ENCODE peak calls at places on chromosome 4, in seven cellular contexts. U is coronary artery, Q is left ventricle myocardium inferior, X is thoracic aorta, T is uterus, S is fibroblast of mammary gland, L is tibial artery. I is an unnamed sample.

GRCh38 chr4:10529256-10529890 is 72.1 kb upstream of the ZNF518B start:
- DNase-seq in X (no peak), T (no peak), U (no peak), Q (no peak), S (no peak), L (no peak), I (no peak)

GRCh38 chr4:5990446-5991160 is 27.6 kb downstream of the C4orf50 start:
- DNase-seq in Q (no peak), L (no peak), S (no peak), X (no peak), T (no peak), U (peak), I (no peak)

GRCh38 chr4:41287005-41287404 is 30.3 kb downstream of the UCHL1 start:
- DNase-seq in S (peak), Q (no peak), X (no peak), T (no peak), L (no peak), U (no peak), I (no peak)

GRCh38 chr4:54548831-54549460 is 108.8 kb upstream of the KIT start:
- DNase-seq in L (no peak), X (no peak), Q (no peak), T (no peak), U (no peak), S (no peak), I (no peak)

GRCh38 chr4:99100876-99101275 is 12.3 kb upstream of the ADH5 start:
- DNase-seq in X (no peak), L (no peak), U (no peak), S (no peak), T (no peak), Q (no peak), I (no peak)

GRCh38 chr4:54063224-54063623 is 1.2 kb downstream of the CHIC2 start:
- DNase-seq in X (no peak), Q (no peak), U (no peak), T (no peak), S (peak), L (no peak), I (peak)

GRCh38 chr4:145390566-145390965 is 91.1 kb upstream of the SMAD1 start:
- DNase-seq in S (no peak), X (no peak), U (no peak), T (no peak), L (no peak), Q (no peak), I (no peak)

GRCh38 chr4:25815586-25815985 is 47.2 kb downstream of the SEL1L3 start:
- DNase-seq in U (peak), T (no peak), Q (no peak), X (no peak), L (no peak), S (peak), I (no peak)

GRCh38 chr4:47774078-47774477 is 63.8 kb downstream of the CORIN start:
- DNase-seq in X (no peak), S (no peak), T (no peak), L (no peak), Q (no peak), U (no peak), I (no peak)

GRCh38 chr4:176498857-176499256 is 179.1 kb downstream of the SPCS3 start:
- DNase-seq in L (no peak), S (no peak), Q (no peak), X (no peak), U (no peak), T (no peak), I (no peak)

GRCh38 chr4:24853142-24853541 is 57.8 kb downstream of the SOD3 start:
- DNase-seq in U (no peak), Q (no peak), L (no peak), X (no peak), S (no peak), T (no peak), I (no peak)

GRCh38 chr4:8191136-8191747 is 7.8 kb upstream of the SH3TC1 start:
- DNase-seq in S (peak), X (no peak), L (peak), T (peak), U (peak), Q (peak), I (no peak)

GRCh38 chr4:69546121-69546520 is 50.4 kb upstream of the UGT2B4 start:
- DNase-seq in Q (no peak), U (no peak), X (no peak), S (peak), T (no peak), L (no peak), I (no peak)

GRCh38 chr4:52102587-52102986 is 51.5 kb downstream of the SPATA18 start:
- DNase-seq in Q (no peak), T (no peak), U (no peak), X (no peak), L (no peak), S (peak), I (no peak)

GRCh38 chr4:177339794-177340374 is 30.2 kb downstream of the NEIL3 start:
- DNase-seq in T (no peak), X (no peak), L (no peak), U (no peak), S (peak), Q (no peak), I (no peak)

GRCh38 chr4:44985152-44985551 is 258.8 kb upstream of the GNPDA2 start:
- DNase-seq in S (no peak), Q (no peak), X (no peak), L (no peak), U (no peak), T (no peak), I (no peak)

GRCh38 chr4:80781436-80781835 is 249.1 kb upstream of the BMP3 start:
- DNase-seq in Q (no peak), L (no peak), U (no peak), X (no peak), T (no peak), S (no peak), I (no peak)

GRCh38 chr4:25012671-25013070 is 18.1 kb downstream of the LGI2 start:
- DNase-seq in T (peak), L (no peak), U (no peak), Q (no peak), X (no peak), S (no peak), I (no peak)

GRCh38 chr4:114417214-114417613 is 181.4 kb upstream of the UGT8 start:
- DNase-seq in T (no peak), Q (no peak), U (no peak), X (no peak), L (no peak), S (no peak), I (no peak)

GRCh38 chr4:26529479-26529878 is 39.2 kb upstream of the CCKAR start:
- DNase-seq in T (no peak), U (no peak), S (no peak), L (no peak), X (no peak), Q (no peak), I (no peak)

GRCh38 chr4:51843309-51844156 is 580 bp downstream of the DCUN1D4 start:
- DNase-seq in S (peak), L (peak), Q (peak), U (peak), T (peak), X (peak), I (peak)

GRCh38 chr4:150212927-150213326 is 134.7 kb downstream of the DCLK2 start:
- DNase-seq in U (no peak), X (no peak), Q (no peak), L (no peak), T (no peak), S (no peak), I (no peak)

GRCh38 chr4:88333741-88334405 is 44.8 kb upstream of the HERC6 start:
- DNase-seq in L (no peak), U (no peak), Q (no peak), T (peak), X (no peak), S (peak), I (no peak)

GRCh38 chr4:122746485-122746965 is 14.0 kb downstream of the BBS12 start:
- DNase-seq in T (no peak), U (no peak), X (no peak), L (no peak), Q (no peak), S (peak), I (peak)

GRCh38 chr4:35725131-35725530 is 519.2 kb downstream of the ARAP2 start:
- DNase-seq in T (no peak), L (no peak), S (no peak), Q (no peak), X (no peak), U (no peak), I (no peak)

GRCh38 chr4:147749811-147750321 is 18.0 kb downstream of the ARHGAP10 start:
- DNase-seq in T (no peak), S (no peak), L (no peak), Q (no peak), U (no peak), X (no peak), I (no peak)

GRCh38 chr4:8821151-8821950 is 50.3 kb downstream of the HMX1 start:
- DNase-seq in U (peak), Q (no peak), L (no peak), T (no peak), X (no peak), S (no peak), I (no peak)

GRCh38 chr4:157655101-157655818 is 434.7 kb downstream of the GRIA2 start:
- DNase-seq in X (no peak), L (no peak), T (no peak), Q (no peak), U (no peak), S (no peak), I (no peak)

GRCh38 chr4:21845663-21846062 is 102.9 kb downstream of the KCNIP4 start:
- DNase-seq in T (no peak), X (no peak), Q (no peak), L (no peak), U (no peak), S (peak), I (no peak)

GRCh38 chr4:114815760-114816159 is 217.2 kb downstream of the UGT8 start:
- DNase-seq in X (no peak), Q (no peak), S (no peak), U (no peak), T (no peak), L (no peak), I (no peak)

GRCh38 chr4:24791043-24791442 is 4.3 kb upstream of the SOD3 start:
- DNase-seq in S (no peak), Q (no peak), L (no peak), U (no peak), T (no peak), X (no peak), I (no peak)

GRCh38 chr4:99201687-99202086 is 17.4 kb downstream of the ADH6 start:
- DNase-seq in X (no peak), Q (no peak), U (no peak), L (no peak), T (no peak), S (peak), I (no peak)

GRCh38 chr4:6224725-6225124 is 24.4 kb upstream of the JAKMIP1 start:
- DNase-seq in Q (no peak), S (no peak), X (no peak), T (no peak), L (no peak), U (no peak), I (no peak)

GRCh38 chr4:143625632-143626031 is 74.8 kb downstream of the FREM3 start:
- DNase-seq in U (no peak), T (no peak), S (no peak), X (no peak), Q (no peak), L (no peak), I (no peak)

GRCh38 chr4:177505171-177505615 is 63.0 kb upstream of the AGA start:
- DNase-seq in S (no peak), Q (no peak), T (no peak), U (no peak), L (no peak), X (no peak), I (no peak)

GRCh38 chr4:10118355-10119004 is 1.9 kb upstream of the WDR1 start:
- DNase-seq in X (no peak), U (no peak), Q (no peak), L (no peak), T (no peak), S (no peak), I (peak)

DNA sequence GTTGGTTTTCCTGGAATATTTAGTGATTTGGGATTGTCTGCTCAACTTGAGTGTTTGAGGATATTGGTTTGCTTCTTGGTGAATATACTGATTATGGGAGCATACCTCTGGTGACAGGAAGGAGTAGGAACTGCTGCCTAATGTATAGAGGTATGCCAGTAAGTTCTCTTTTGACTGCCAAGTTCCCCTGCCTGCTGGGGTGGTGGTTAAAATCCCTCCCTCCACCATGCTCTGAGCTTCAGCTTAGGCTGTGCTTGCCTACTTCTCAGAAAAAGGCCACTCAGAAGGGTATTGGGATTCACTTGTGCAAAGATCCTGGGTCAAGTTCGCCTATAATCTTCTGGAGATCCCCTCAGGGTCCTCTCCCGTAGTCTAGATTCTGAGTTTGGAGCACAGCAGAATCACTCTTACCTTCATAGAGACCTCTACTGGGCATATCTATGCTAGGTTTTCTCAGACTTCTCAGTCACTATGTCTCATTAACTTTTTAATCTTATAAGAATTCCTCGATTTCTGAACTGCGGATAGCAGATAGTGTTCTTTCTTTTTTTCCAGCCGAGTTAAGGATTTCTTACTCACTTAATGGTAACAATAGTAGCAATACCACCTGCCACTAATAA is 44.7 kb upstream of the DCK start:
- DNase-seq in Q (no peak), L (no peak), X (no peak), S (no peak), U (no peak), T (no peak), I (no peak)
- TF ChIP-seq CTCF in Q (no peak), L (peak), X (no peak), S (no peak), U (no peak), T (no peak), I (peak)

DNA sequence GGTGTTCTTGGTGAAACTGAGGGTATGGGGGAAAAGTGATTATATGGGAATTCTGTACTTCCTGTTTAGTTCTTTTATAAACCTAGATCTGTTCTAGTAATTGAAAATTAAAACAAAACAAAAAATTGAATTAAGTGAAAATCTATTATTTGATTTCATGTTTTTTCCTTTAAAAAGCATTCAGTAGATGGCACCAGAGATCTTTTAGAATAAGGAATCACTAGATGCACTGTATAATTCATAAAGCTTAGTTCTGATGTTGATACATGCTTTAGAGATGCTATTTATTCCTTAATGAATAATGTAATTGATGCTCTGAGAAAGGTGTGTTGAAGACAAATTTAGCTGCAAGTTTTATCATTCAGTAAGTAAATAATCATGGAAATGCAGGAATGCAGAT is 87.3 kb downstream of the LCORL start:
- DNase-seq in T (no peak), U (no peak), L (no peak), Q (no peak), X (no peak), S (peak), I (no peak)
- TF ChIP-seq CTCF in T (no peak), U (no peak), L (no peak), Q (no peak), X (no peak), S (peak), I (no peak)

GRCh38 chr4:120286813-120287212 is 220.2 kb upstream of the MAD2L1 start:
- DNase-seq in S (no peak), Q (no peak), X (no peak), U (no peak), T (no peak), L (no peak), I (no peak)
- TF ChIP-seq CTCF in S (no peak), Q (no peak), X (no peak), U (no peak), T (no peak), L (no peak), I (no peak)

DNA sequence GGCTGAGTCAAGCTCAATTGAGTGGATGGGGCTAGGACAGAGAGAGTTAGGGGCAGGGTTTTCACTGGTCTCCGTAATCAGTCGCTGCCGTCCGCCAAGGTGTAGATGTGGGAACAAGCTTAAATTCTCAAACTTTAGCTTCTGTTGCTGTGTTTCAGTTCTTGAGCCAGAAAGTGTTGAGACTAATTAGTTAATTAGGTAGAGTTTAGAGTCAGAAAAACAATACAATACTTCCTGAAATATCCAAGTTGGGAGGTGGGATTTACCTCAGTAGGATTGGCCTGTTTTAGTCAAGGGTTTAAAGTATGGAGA is 1.1 kb upstream of the UBE2D3 start:
- DNase-seq in L (no peak), S (no peak), X (no peak), T (no peak), Q (no peak), U (no peak), I (no peak)
- TF ChIP-seq CTCF in L (no peak), S (no peak), X (no peak), T (no peak), Q (no peak), U (no peak), I (no peak)

DNA sequence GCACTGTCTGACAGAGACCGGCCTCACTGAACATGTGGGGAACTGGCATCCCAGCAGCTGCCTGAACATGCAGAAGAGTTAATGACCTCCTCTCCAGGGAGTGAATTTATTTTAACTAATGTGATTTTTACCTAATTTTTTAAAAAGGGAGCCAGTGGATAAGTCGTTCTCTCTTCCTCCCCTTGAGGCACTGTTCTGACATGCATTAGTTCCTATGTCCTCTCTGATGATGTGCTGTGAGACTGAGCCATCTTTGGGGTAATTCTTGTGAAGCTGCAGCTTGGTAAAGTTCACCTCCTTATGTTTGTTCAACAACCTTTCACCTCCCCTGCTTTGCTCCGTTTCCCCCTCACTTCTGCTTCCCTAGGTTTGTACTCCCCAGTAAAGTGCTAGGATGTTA is 139.7 kb downstream of the COL25A1 start:
- DNase-seq in Q (no peak), T (no peak), U (no peak), L (no peak), X (no peak), S (no peak), I (no peak)
- TF ChIP-seq CTCF in Q (no peak), T (no peak), U (no peak), L (no peak), X (no peak), S (no peak), I (no peak)

GRCh38 chr4:118988635-118988972 is 100.0 kb downstream of the SYNPO2 start:
- DNase-seq in S (no peak), T (no peak), X (no peak), U (no peak), L (no peak), Q (no peak), I (no peak)

GRCh38 chr4:118992149-118992548 is 103.5 kb downstream of the SYNPO2 start:
- DNase-seq in Q (no peak), S (no peak), L (no peak), X (no peak), U (no peak), T (no peak), I (no peak)

GRCh38 chr4:118987959-118988634 is 99.4 kb downstream of the SYNPO2 start:
- DNase-seq in T (no peak), U (no peak), L (no peak), X (no peak), Q (no peak), S (no peak), I (no peak)

GRCh38 chr4:118991686-118992085 is 103.0 kb downstream of the SYNPO2 start:
- DNase-seq in X (no peak), U (no peak), S (no peak), T (no peak), Q (no peak), L (no peak), I (no peak)

GRCh38 chr4:118989098-118990080 is 100.7 kb downstream of the SYNPO2 start:
- DNase-seq in L (no peak), U (no peak), Q (no peak), X (no peak), S (peak), T (peak), I (no peak)
- TF ChIP-seq CTCF in L (no peak), U (no peak), Q (no peak), X (no peak), S (no peak), T (no peak), I (no peak)

GRCh38 chr4:2087170-2087569 is 28.0 kb downstream of the NAT8L start:
- DNase-seq in L (no peak), X (no peak), T (no peak), Q (no peak), S (peak), U (no peak), I (no peak)
- TF ChIP-seq CTCF in L (no peak), X (no peak), T (no peak), Q (no peak), S (peak), U (no peak), I (no peak)

I was measured in activated CD8-positive, alpha-beta T cell treated with anti-CD3 and anti-CD28 coated beads for 36 hours.